ENCODE peak calls at places on chromosomes 5 and 9, in seven cellular contexts. F is A549, H is heart left ventricle, K is HepG2, V is HCT116, G is thyroid gland, T is lower leg skin. P is an unnamed sample.

GRCh38 chr5:14741721-14742426 is 77.4 kb downstream of the OTULIN start:
- DNase-seq in T (no peak), H (no peak), K (no peak), F (no peak), V (no peak), G (no peak), P (no peak)

GRCh38 chr9:2461886-2462285 is 159.7 kb upstream of the VLDLR start:
- DNase-seq in V (no peak), G (peak), K (no peak), H (no peak), T (no peak), F (no peak), P (no peak)

GRCh38 chr5:117761190-117761589 is 1186.6 kb upstream of the SEMA6A start:
- DNase-seq in V (no peak), F (no peak), H (no peak), K (no peak), G (no peak), T (no peak), P (no peak)

GRCh38 chr9:116377179-116377790 is 223.7 kb downstream of the PAPPA start:
- DNase-seq in V (peak), K (no peak), F (peak), H (no peak), G (no peak), T (no peak), P (no peak)

GRCh38 chr9:109095321-109095720 is 24.4 kb downstream of the TMEM245 start:
- DNase-seq in H (no peak), V (no peak), G (no peak), K (no peak), T (no peak), F (no peak), P (no peak)

GRCh38 chr5:10601246-10602030 is 37.6 kb downstream of the ANKRD33B start:
- DNase-seq in K (peak), T (peak), F (peak), H (peak), V (peak), G (peak), P (peak)

GRCh38 chr9:130806388-130806716 is 28.7 kb upstream of the ABL1 start:
- DNase-seq in H (no peak), T (no peak), V (no peak), K (no peak), F (no peak), G (no peak), P (no peak)

GRCh38 chr9:132880311-132880661 is 1.6 kb downstream of the SPACA9 start:
- DNase-seq in T (no peak), H (no peak), V (no peak), G (peak), F (no peak), K (no peak), P (no peak)

GRCh38 chr9:136997830-136998234 is 1.5 kb upstream of the CLIC3 start:
- DNase-seq in T (no peak), H (no peak), V (no peak), K (no peak), G (no peak), F (no peak), P (no peak)

GRCh38 chr9:36337002-36337401 is 63.1 kb downstream of the RNF38 start:
- DNase-seq in K (no peak), T (no peak), G (no peak), V (no peak), F (no peak), H (no peak), P (no peak)

GRCh38 chr5:84382363-84383295 is 2.1 kb downstream of the EDIL3 start:
- DNase-seq in H (peak), G (peak), V (no peak), K (no peak), F (peak), T (peak), P (no peak)

GRCh38 chr5:17799521-17799920 is 165.3 kb downstream of the TAF11L14 start:
- DNase-seq in G (no peak), K (no peak), T (no peak), F (no peak), V (no peak), H (no peak), P (no peak)

GRCh38 chr9:36401179-36401740 is 1.2 kb upstream of the RNF38 start:
- DNase-seq in T (no peak), F (no peak), H (no peak), V (peak), K (peak), G (no peak), P (peak)

GRCh38 chr5:9558319-9558965 is 12.6 kb upstream of the SEMA5A start:
- DNase-seq in V (no peak), F (no peak), H (no peak), T (no peak), K (no peak), G (no peak), P (no peak)
- H3K4me3 ChIP-seq in V (no peak), F (no peak), H (no peak), T (no peak), K (no peak), G (no peak), P (no peak)

GRCh38 chr9:17135578-17135904 is 701 bp downstream of the CNTLN start:
- DNase-seq in H (no peak), K (no peak), F (no peak), G (peak), V (no peak), T (peak), P (no peak)

GRCh38 chr9:17138503-17138902 is 3.7 kb downstream of the CNTLN start:
- DNase-seq in H (no peak), F (no peak), G (no peak), K (peak), V (no peak), T (no peak), P (no peak)

GRCh38 chr9:17134396-17134842 is 421 bp upstream of the CNTLN start:
- DNase-seq in K (no peak), V (no peak), H (no peak), G (no peak), F (no peak), T (no peak), P (no peak)

GRCh38 chr9:17137576-17137975 is 2.7 kb downstream of the CNTLN start:
- DNase-seq in V (no peak), H (no peak), K (no peak), G (no peak), F (no peak), T (no peak), P (no peak)

GRCh38 chr9:17134843-17135577 is at the start of gene CNTLN:
- DNase-seq in T (peak), V (peak), G (peak), K (peak), F (peak), H (peak), P (peak)
- TF ChIP-seq POLR2A in T (no peak), V (peak), G (peak), K (peak), F (peak), H (no peak), P (peak)

DNA sequence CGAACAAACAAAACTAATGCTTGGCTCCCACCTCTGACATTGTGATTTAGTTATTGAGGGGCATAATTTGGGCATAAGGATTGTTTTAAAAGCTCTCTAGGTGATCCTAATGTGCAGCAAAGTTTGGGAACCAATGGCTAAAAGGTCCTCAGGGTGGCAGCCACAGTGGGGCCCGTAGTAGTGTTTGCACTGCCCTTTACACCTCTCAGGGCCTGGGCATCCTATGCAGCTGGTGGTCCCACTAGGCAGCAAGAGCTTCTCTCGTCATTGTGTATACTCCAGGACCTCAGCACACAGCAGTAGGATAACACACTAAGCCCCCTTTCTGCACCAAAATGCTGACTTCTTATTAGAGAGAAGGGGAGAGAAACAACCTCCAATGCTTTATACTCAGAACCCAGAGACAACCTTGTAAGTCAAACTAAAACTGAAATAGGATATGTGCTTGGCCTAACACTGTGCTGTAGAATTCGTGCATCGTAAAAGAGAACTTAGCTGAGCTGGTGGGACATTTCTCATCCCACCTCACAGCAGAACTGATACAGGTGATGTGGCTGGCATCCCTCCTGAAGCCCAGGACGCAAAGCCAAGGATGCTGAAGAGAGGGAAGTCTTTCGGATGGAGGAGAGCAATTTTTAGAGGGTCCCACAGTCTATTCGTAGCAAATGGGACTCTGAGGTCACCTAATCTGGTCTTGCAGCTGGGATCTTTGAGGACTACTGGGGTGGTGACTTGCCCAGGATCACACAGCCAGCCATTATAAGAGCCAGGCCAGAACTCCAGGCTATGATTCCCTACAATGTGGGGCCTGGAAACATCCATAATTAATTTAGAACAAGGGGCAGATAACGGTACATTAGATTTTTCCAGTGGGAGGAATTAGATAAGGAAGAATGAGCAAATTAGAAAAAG is 1.2 kb downstream of the GLRX start:
- DNase-seq in H (no peak), F (no peak), T (peak), K (no peak), V (no peak), G (no peak), P (no peak)
- H3K4me3 ChIP-seq in H (peak), F (peak), T (peak), K (peak), V (peak), G (no peak), P (peak)

DNA sequence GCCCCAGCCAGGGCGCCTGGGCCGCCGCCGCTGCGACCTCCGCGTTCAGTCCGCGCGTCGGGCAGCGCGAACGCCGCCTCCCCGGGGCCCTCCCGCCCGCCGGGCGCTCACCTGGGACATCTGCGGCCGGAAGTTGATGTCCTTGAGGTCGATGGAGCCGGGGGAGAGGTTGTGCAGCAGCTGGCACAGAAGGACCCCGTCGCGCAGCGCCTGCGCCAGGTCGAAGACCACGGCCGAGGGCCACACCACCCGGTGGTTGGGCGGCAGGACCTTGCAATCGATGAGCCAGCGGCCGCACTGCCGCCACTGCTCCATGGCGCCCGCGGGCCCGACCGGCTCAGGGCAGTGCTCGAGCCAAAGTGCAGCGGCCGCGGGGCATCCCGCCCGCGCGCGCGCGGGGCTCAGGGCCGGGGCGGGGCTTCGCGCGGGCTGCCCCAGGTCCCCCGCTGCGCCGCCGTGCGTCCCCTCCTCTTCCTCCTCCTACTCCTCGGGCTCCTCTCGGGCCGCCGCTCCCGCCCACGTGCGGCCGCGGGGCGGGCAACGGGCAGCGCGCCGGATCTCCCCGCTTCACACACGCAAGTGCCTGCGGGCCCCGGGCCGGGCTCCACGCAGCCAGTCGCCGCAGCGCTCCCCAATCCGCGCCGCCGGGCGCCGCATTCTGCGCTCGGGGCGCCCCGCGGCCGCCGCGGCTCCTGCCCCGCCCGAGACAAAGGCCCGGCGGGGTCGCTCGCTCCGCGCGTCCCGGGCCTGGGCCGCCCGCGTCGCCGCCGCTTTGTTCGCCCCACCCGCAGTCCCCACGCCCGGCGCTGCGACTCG is at the start of gene VAV2:
- DNase-seq in G (peak), V (peak), K (peak), H (peak), F (peak), T (peak), P (peak)
- TF ChIP-seq POLR2A in G (peak), V (peak), K (no peak), H (no peak), F (peak), T (no peak), P (peak)

GRCh38 chr5:75513841-75514240 is 2.1 kb downstream of the POLK start:
- DNase-seq in F (no peak), G (no peak), K (no peak), H (no peak), V (no peak), T (no peak), P (no peak)
- H3K4me3 ChIP-seq in F (no peak), G (no peak), K (no peak), H (no peak), V (no peak), T (no peak), P (no peak)

GRCh38 chr5:92562065-92562464 is 1019.0 kb downstream of the NR2F1-AS1 start:
- DNase-seq in F (no peak), T (no peak), H (no peak), G (no peak), V (no peak), K (no peak), P (no peak)

GRCh38 chr5:92560698-92561361 is 1020.2 kb downstream of the NR2F1-AS1 start:
- DNase-seq in K (no peak), G (no peak), T (no peak), F (peak), H (no peak), V (peak), P (no peak)

GRCh38 chr5:92561362-92562006 is 1019.5 kb downstream of the NR2F1-AS1 start:
- DNase-seq in K (no peak), V (no peak), F (peak), G (no peak), H (no peak), T (no peak), P (no peak)

GRCh38 chr5:92559331-92559730 is 1021.7 kb downstream of the NR2F1-AS1 start:
- DNase-seq in T (no peak), K (no peak), V (no peak), G (no peak), H (no peak), F (no peak), P (no peak)

GRCh38 chr5:92559743-92560142 is 1021.3 kb downstream of the NR2F1-AS1 start:
- DNase-seq in K (no peak), G (no peak), V (peak), F (peak), H (no peak), T (no peak), P (no peak)
- TF ChIP-seq POLR2A in K (no peak), G (no peak), V (no peak), F (no peak), H (no peak), T (no peak), P (no peak)

P was measured in adrenal gland.